ENCODE peak calls at places on chromosomes 12 and 14, in seven cellular contexts. U is glutamatergic neuron; Y is stimulated activated CD8-positive, alpha-beta memory T cell treated with anti-CD3 and anti-CD28 coated beads, Interleukin-4, amount 100 ng/mL, for 4 hours; Z is mucosa of gallbladder; E is pancreas; R is activated T-cell treated with anti-CD3 and anti-CD28 coated beads for 1 hour; A is GM12892. H is an unnamed sample.

GRCh38 chr12:30201301-30202160 is 417.8 kb upstream of the TMTC1 start:
- DNase-seq in Z (no peak), E (peak), U (peak), R (no peak), A (no peak), Y (no peak), H (no peak)

GRCh38 chr14:99231181-99231849 is 40.7 kb downstream of the BCL11B start:
- DNase-seq in U (no peak), E (no peak), Y (no peak), R (no peak), Z (no peak), A (no peak), H (no peak)

GRCh38 chr14:28651148-28651547 is 115.4 kb upstream of the FOXG1 start:
- DNase-seq in Y (no peak), A (no peak), R (no peak), U (no peak), Z (no peak), E (no peak), H (no peak)

GRCh38 chr14:105146181-105146975 is 22.2 kb downstream of the JAG2 start:
- DNase-seq in U (peak), Z (no peak), Y (no peak), A (peak), E (peak), R (no peak), H (no peak)

GRCh38 chr14:76717508-76717907 is 43.8 kb upstream of the VASH1 start:
- DNase-seq in Z (no peak), A (no peak), R (no peak), E (no peak), U (no peak), Y (no peak), H (no peak)

GRCh38 chr12:10362325-10362724 is 27.5 kb downstream of the KLRK1 start:
- DNase-seq in Y (no peak), R (no peak), A (no peak), E (no peak), Z (no peak), U (no peak), H (no peak)

GRCh38 chr14:106210650-106211049 is 684.3 kb downstream of the TMEM121 start:
- DNase-seq in R (peak), Y (no peak), E (no peak), Z (no peak), U (no peak), A (no peak), H (no peak)

GRCh38 chr12:115758886-115759620 is 518.4 kb downstream of the MED13L start:
- DNase-seq in U (no peak), E (no peak), Z (no peak), R (no peak), Y (no peak), A (no peak), H (no peak)

GRCh38 chr12:101829639-101830390 is 944 bp downstream of the GNPTAB start:
- DNase-seq in A (no peak), U (no peak), R (no peak), Z (no peak), E (no peak), Y (no peak), H (no peak)

GRCh38 chr12:87274594-87275245 is 754.5 kb downstream of the C12orf50 start:
- DNase-seq in A (no peak), E (no peak), Y (no peak), Z (no peak), U (no peak), R (no peak), H (no peak)

GRCh38 chr12:95218164-95218851 is 701 bp downstream of the VEZT start:
- DNase-seq in Z (no peak), E (no peak), A (no peak), U (no peak), Y (no peak), R (no peak), H (no peak)

GRCh38 chr12:2834581-2835491 is at the start of gene NRIP2:
- DNase-seq in R (no peak), E (no peak), Z (no peak), A (no peak), Y (no peak), U (peak), H (no peak)